ENCODE peak calls at places on chromosome 16, in eight cellular contexts. L, V, G, K, T, F, R and W are unnamed samples.

GRCh38 chr16:77359065-77359502 is 75.8 kb downstream of the ADAMTS18 start:
- DNase-seq in T (no peak), V (no peak), G (no peak), K (no peak), R (no peak), F (no peak), L (no peak), W (no peak)

GRCh38 chr16:28876016-28876659 is 2.1 kb upstream of the ATP2A1 start:
- DNase-seq in G (no peak), L (no peak), R (no peak), V (no peak), K (no peak), T (no peak), F (no peak), W (no peak)

GRCh38 chr16:89065445-89065795 is 28.2 kb upstream of the ACSF3 start:
- DNase-seq in F (no peak), R (no peak), T (no peak), G (no peak), V (no peak), K (no peak), L (no peak), W (no peak)

GRCh38 chr16:86951831-86952598 is 365.2 kb downstream of the C16orf95 start:
- DNase-seq in R (peak; percentile 50), F (peak; percentile 86), V (no peak), T (no peak), K (no peak), G (no peak), L (no peak), W (no peak)

GRCh38 chr16:57531253-57531575 is 5.2 kb downstream of the CCDC102A start:
- DNase-seq in G (peak; percentile 5), V (no peak), T (peak; percentile 5), R (no peak), K (no peak), L (no peak), F (no peak), W (no peak)

GRCh38 chr16:7405166-7405565 is 72.5 kb downstream of the RBFOX1 start:
- DNase-seq in L (no peak), F (no peak), V (peak; percentile 26), T (no peak), K (peak; percentile 25), R (peak; percentile 64), G (peak; percentile 50), W (peak; percentile 51)

GRCh38 chr16:69859105-69859969 is 91.8 kb upstream of the CLEC18A start:
- DNase-seq in T (peak; percentile 77), G (peak; percentile 58), V (no peak), K (peak; percentile 73), F (peak; percentile 16), R (peak; percentile 40), L (no peak), W (peak; percentile 29)

GRCh38 chr16:4316732-4317461 is 1.0 kb downstream of the GLIS2 start:
- DNase-seq in V (no peak), R (peak; percentile 60), F (no peak), K (no peak), G (no peak), L (peak; percentile 92), T (no peak), W (no peak)

GRCh38 chr16:57728336-57729181 is 7.0 kb upstream of the KATNB1 start:
- DNase-seq in G (no peak), T (no peak), R (no peak), K (no peak), L (no peak), V (no peak), F (no peak), W (no peak)

GRCh38 chr16:84390131-84390785 is 21.9 kb downstream of the ATP2C2 start:
- DNase-seq in R (no peak), L (peak; percentile 54), F (no peak), K (no peak), V (no peak), T (no peak), G (no peak), W (no peak)

GRCh38 chr16:35319536-35320192 is 1860.3 kb downstream of the TP53TG3F start:
- DNase-seq in R (no peak), V (no peak), T (no peak), G (no peak), L (no peak), F (no peak), K (no peak), W (no peak)

GRCh38 chr16:48720266-48720665 is 110.3 kb upstream of the N4BP1 start:
- DNase-seq in V (peak; percentile 47), G (peak; percentile 7), F (no peak), R (no peak), K (no peak), T (peak; percentile 74), L (no peak), W (peak; percentile 75)

GRCh38 chr16:82999711-83000110 is 372.9 kb downstream of the CDH13 start:
- DNase-seq in T (no peak), L (no peak), V (no peak), R (no peak), K (no peak), G (no peak), F (no peak), W (no peak)

GRCh38 chr16:22313141-22313781 is 16.1 kb downstream of the POLR3E start:
- DNase-seq in F (no peak), L (peak; percentile 67), V (no peak), K (no peak), T (no peak), R (no peak), G (no peak), W (no peak)

GRCh38 chr16:81315271-81316175 is 761 bp downstream of the GAN start:
- DNase-seq in V (peak; percentile 36), K (peak; percentile 81), F (peak; percentile 66), R (peak; percentile 58), T (peak; percentile 23), G (peak; percentile 53), L (peak; percentile 87), W (peak; percentile 60)

GRCh38 chr16:58339452-58339938 is 44.7 kb upstream of the PRSS54 start:
- DNase-seq in L (no peak), V (no peak), K (no peak), G (peak; percentile 43), T (peak; percentile 29), F (peak; percentile 15), R (no peak), W (no peak)

GRCh38 chr16:89582614-89583196 is 7.1 kb downstream of the CPNE7 start:
- DNase-seq in K (no peak), R (no peak), F (no peak), V (no peak), G (no peak), L (peak; percentile 68), T (no peak), W (no peak)

GRCh38 chr16:75131081-75131480 is 14.5 kb upstream of the LDHD start:
- DNase-seq in L (no peak), R (no peak), K (no peak), V (no peak), T (no peak), F (no peak), G (no peak), W (no peak)

GRCh38 chr16:75127713-75128415 is 11.3 kb upstream of the LDHD start:
- DNase-seq in T (no peak), K (no peak), L (no peak), F (no peak), R (no peak), V (no peak), G (no peak), W (no peak)

DNA sequence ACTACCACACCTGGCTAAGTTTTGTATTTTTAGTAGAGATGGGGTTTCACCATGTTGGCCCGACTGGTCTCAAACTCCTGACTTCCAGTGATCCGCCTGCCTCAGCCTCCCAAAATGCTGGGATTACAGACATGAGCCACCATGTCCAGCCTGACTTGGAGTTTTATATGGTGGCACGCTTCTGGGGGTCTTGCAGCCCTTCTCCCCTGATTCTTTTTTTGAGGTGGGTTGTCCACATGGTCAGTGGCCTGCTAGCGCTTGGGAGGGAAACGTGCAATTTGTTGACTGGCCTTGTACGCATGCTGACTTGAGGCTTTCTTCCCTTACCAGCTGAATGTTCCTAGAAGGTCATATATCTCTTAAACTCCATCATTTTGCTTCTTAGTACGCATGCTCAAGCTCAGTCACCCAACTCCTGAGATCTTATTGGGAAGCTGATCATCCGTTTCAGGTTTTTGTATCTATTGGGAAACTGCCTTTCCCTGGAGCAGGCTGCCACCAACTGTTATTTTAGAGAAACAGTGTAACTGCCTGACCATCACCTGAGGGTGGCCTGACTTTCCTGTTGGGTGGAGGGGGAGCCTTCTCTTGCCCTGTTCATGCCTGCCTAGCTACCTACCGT is 13.7 kb upstream of the LDHD start:
- DNase-seq in V (no peak), L (no peak), T (no peak), G (no peak), R (no peak), K (no peak), F (no peak), W (no peak)
- TF ChIP-seq CTCF in V (no peak), L (no peak), T (no peak), G (peak; percentile 40), R (peak; percentile 44), K (no peak), F (no peak), W (no peak)

DNA sequence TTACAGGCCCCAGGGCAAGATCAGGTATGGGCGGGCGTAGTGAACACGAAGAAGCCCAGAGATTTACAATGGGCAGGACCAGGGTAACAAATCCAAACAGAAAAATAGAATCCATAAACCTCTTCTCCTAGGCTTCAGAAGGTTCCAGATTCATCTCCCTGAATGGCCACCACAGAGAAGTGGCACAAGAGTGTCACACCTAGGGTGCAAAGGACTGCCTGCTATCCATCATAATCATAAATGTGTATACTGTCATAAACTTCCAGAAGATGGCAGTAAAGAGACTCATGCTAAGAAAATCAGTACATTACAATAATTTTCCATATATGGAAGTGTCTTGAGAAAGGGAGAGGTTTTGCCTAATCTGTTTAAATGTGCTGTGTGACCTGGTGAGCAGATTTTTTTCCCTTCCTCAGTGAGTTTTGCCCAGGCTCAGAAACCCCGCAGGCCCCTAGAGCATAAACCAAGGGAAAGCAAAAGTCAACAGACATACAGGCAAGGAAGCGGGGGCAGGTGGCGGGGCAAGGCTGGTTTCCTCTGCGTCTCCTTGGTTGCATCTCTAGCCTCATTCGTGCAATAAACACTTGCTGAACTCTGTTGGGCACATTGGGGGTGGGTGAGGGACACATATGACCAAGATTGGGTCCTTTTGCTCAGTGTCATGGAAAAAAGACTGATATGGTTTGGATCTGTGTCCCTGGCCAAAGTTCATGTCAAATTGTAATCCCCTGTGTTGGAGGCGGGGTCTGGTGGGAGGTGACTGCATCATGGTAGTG is 92.0 kb upstream of the CDH5 start:
- DNase-seq in V (no peak), G (no peak), T (no peak), R (no peak), L (no peak), F (peak; percentile 49), K (no peak), W (no peak)
- TF ChIP-seq CTCF in V (no peak), G (peak; percentile 40), T (no peak), R (peak; percentile 53), L (no peak), F (peak; percentile 38), K (no peak), W (no peak)

DNA sequence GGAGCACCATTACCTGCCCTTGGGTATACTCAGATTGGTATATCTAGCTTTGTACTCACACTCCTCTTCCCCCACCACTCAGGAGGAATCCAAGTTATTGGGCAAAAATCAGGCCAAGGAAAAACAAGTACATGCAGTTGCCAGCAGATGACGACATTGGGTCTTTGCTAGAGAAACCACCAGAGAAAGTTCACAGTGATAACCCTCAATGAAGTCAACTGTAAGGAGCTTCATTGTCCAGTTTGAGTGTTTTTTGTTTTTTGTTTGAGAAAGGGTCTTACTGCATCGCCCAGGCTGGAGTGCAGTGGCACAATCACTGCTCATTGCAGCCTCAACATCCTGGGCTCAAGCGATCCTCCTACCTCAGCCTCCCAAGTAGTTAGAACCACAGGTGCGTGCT is 34.6 kb upstream of the TOX3 start:
- DNase-seq in L (no peak), G (no peak), V (no peak), K (no peak), F (no peak), R (no peak), T (no peak), W (no peak)
- TF ChIP-seq CTCF in L (peak; percentile 41), G (no peak), V (peak; percentile 27), K (no peak), F (no peak), R (no peak), T (no peak), W (no peak)

GRCh38 chr16:14310519-14310991 is 239.4 kb downstream of the MRTFB start:
- DNase-seq in F (peak; percentile 71), K (peak; percentile 38), R (no peak), L (no peak), G (no peak), V (no peak), T (peak; percentile 41), W (no peak)
- TF ChIP-seq CTCF in F (peak; percentile 36), K (no peak), R (no peak), L (no peak), G (no peak), V (peak; percentile 40), T (no peak), W (no peak)